ENCODE peak calls at places on chromosome 4, in six cellular contexts. M is CD8-positive, alpha-beta memory T cell; P is IMR-90; U is aorta; G is CD8-positive, alpha-beta T cell; B is fibroblast of lung. C is an unnamed sample. For H3K27me3, the result is how much of the 10 kb centered on the place peaks cover.

GRCh38 chr4:8939887-8940742 is 68.5 kb upstream of the HMX1 start:
- DNase-seq in B (no peak), U (no peak), G (no peak), P (no peak), M (no peak), C (no peak)

GRCh38 chr4:80215449-80216052 is 18.2 kb downstream of the PRDM8 start:
- DNase-seq in M (peak), B (peak), U (no peak), P (peak), G (no peak), C (no peak)

GRCh38 chr4:121338506-121338905 is 42.3 kb downstream of the QRFPR start:
- DNase-seq in M (no peak), G (no peak), U (no peak), B (no peak), P (no peak), C (no peak)

GRCh38 chr4:99574530-99575314 is at the start of gene MTTP:
- DNase-seq in G (no peak), B (no peak), U (no peak), M (no peak), P (no peak), C (no peak)

GRCh38 chr4:99825272-99825671 is 8.6 kb downstream of the DAPP1 start:
- DNase-seq in U (no peak), G (no peak), M (no peak), P (no peak), B (no peak), C (no peak)

GRCh38 chr4:3413675-3414420 is 27.9 kb upstream of the HGFAC start:
- DNase-seq in U (peak), G (no peak), M (no peak), P (no peak), B (no peak), C (peak)

GRCh38 chr4:151933122-151933827 is 172.5 kb upstream of the GATB start:
- DNase-seq in M (no peak), G (no peak), U (no peak), B (peak), P (no peak), C (no peak)

GRCh38 chr4:186074189-186074588 is 5.2 kb downstream of the TLR3 start:
- DNase-seq in M (no peak), G (no peak), B (no peak), P (no peak), U (no peak), C (no peak)

GRCh38 chr4:73006286-73006990 is 63.1 kb downstream of the COX18 start:
- DNase-seq in U (no peak), M (no peak), P (no peak), G (no peak), B (no peak), C (no peak)
- H3K4me3 ChIP-seq in U (no peak), M (no peak), P (no peak), G (no peak), B (no peak), C (no peak)

GRCh38 chr4:141609243-141609642 is 27.1 kb upstream of the IL15 start:
- DNase-seq in B (no peak), P (no peak), M (no peak), G (no peak), U (no peak), C (no peak)

GRCh38 chr4:141605425-141605856 is 30.9 kb upstream of the IL15 start:
- DNase-seq in B (no peak), G (no peak), U (peak), M (no peak), P (no peak), C (no peak)

GRCh38 chr4:141614878-141615586 is 21.4 kb upstream of the IL15 start:
- DNase-seq in U (no peak), B (no peak), G (no peak), P (no peak), M (no peak), C (no peak)

GRCh38 chr4:141610365-141610764 is 26.0 kb upstream of the IL15 start:
- DNase-seq in B (no peak), G (no peak), P (no peak), U (no peak), M (no peak), C (no peak)
- H3K27me3 ChIP-seq in B (under half), G (under half), P (under half), U (under half), M (under half), C (under half)

DNA sequence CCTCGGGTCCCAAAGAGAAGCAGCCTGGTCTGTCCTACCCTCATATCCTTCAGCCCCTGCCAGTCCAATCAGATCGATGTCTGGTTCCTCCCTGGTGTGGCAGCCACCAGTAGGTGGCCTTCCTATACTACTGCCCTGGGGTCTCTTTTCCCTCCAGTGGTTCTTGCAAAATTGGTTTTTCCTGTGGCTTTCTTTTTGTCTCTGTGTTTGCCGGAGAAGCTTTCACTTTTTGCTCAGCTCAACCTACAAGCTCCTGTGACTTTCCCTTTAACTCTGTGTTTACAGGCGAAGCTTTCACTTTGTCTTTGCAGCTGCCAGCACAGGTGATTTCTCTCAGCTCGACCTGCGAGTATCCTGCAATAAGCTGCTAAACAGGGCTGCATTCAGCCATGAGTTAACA is 46.8 kb downstream of the UGT2A3 start:
- DNase-seq in B (no peak), P (no peak), M (no peak), U (no peak), G (no peak), C (no peak)
- H3K27ac ChIP-seq in B (no peak), P (no peak), M (no peak), U (no peak), G (no peak), C (no peak)

GRCh38 chr4:20254517-20255250 is 3.0 kb downstream of the SLIT2 start:
- DNase-seq in G (no peak), M (no peak), B (peak), U (peak), P (peak), C (peak)
- H3K4me3 ChIP-seq in G (no peak), M (no peak), B (peak), U (peak), P (peak), C (peak)